ENCODE peak calls at places on chromosomes 2 and 18, in six cellular contexts. One of them, this sample, is unnamed.

GRCh38 chr2:72082021-72082739 is 65.5 kb downstream of the CYP26B1 start:
- DNase-seq in HepG2: no peak
- DNase-seq in H1: no peak
- DNase-seq in GM12878: no peak
- DNase-seq in HCT116: no peak
- DNase-seq in K562: no peak
- DNase-seq in this sample: no peak

GRCh38 chr2:212915121-212915782 is 236.2 kb downstream of the IKZF2 start:
- DNase-seq in K562: no peak
- DNase-seq in GM12878: no peak
- DNase-seq in HCT116: no peak
- DNase-seq in H1: no peak
- DNase-seq in HepG2: no peak
- DNase-seq in this sample: no peak

GRCh38 chr18:58336605-58337004 is 292.3 kb downstream of the ALPK2 start:
- DNase-seq in K562: no peak
- DNase-seq in HCT116: no peak
- DNase-seq in GM12878: no peak
- DNase-seq in HepG2: no peak
- DNase-seq in H1: no peak
- DNase-seq in this sample: no peak

GRCh38 chr2:8101614-8102277 is 580.1 kb upstream of the ID2 start:
- DNase-seq in K562: no peak
- DNase-seq in HCT116: no peak
- DNase-seq in H1: no peak
- DNase-seq in HepG2: no peak
- DNase-seq in GM12878: no peak
- DNase-seq in this sample: no peak

GRCh38 chr2:21281876-21282514 is 158.2 kb downstream of the TDRD15 start:
- DNase-seq in GM12878: no peak
- DNase-seq in H1: no peak
- DNase-seq in HCT116: no peak
- DNase-seq in K562: no peak
- DNase-seq in HepG2: no peak
- DNase-seq in this sample: no peak

GRCh38 chr2:44620189-44620990 is 258.6 kb downstream of the CAMKMT start:
- DNase-seq in K562: no peak
- DNase-seq in GM12878: no peak
- DNase-seq in HepG2: no peak
- DNase-seq in H1: no peak
- DNase-seq in HCT116: no peak
- DNase-seq in this sample: no peak

GRCh38 chr18:57004366-57005121 is 142.3 kb upstream of the BOD1L2 start:
- DNase-seq in H1: no peak
- DNase-seq in K562: no peak
- DNase-seq in HCT116: no peak
- DNase-seq in HepG2: peak; percentile 27
- DNase-seq in GM12878: peak; percentile 63
- DNase-seq in this sample: no peak

GRCh38 chr18:9876867-9877654 is 8.7 kb upstream of the TXNDC2 start:
- DNase-seq in K562: peak; percentile 98
- DNase-seq in GM12878: no peak
- DNase-seq in H1: no peak
- DNase-seq in HepG2: peak; percentile 30
- DNase-seq in HCT116: peak; percentile 40
- DNase-seq in this sample: no peak

GRCh38 chr2:37570773-37571570 is 100.5 kb downstream of the CDC42EP3 start:
- DNase-seq in HepG2: no peak
- DNase-seq in GM12878: peak; percentile 98
- DNase-seq in K562: peak; percentile 36
- DNase-seq in HCT116: no peak
- DNase-seq in H1: no peak
- DNase-seq in this sample: no peak

GRCh38 chr2:99861376-99861760 is 281.0 kb downstream of the AFF3 start:
- DNase-seq in H1: no peak
- DNase-seq in HCT116: no peak
- DNase-seq in K562: no peak
- DNase-seq in GM12878: no peak
- DNase-seq in HepG2: no peak
- DNase-seq in this sample: no peak

GRCh38 chr2:191010887-191011885 is 2.8 kb downstream of the STAT1 start:
- DNase-seq in HCT116: no peak
- DNase-seq in HepG2: no peak
- DNase-seq in H1: no peak
- DNase-seq in K562: no peak
- DNase-seq in GM12878: no peak
- DNase-seq in this sample: no peak

GRCh38 chr2:231467613-231468525 is 3.6 kb upstream of the NCL start:
- DNase-seq in H1: no peak
- DNase-seq in K562: no peak
- DNase-seq in HCT116: no peak
- DNase-seq in GM12878: no peak
- DNase-seq in HepG2: no peak
- DNase-seq in this sample: no peak

GRCh38 chr2:44170337-44170736 is 1.7 kb downstream of the PPM1B start:
- DNase-seq in GM12878: no peak
- DNase-seq in HepG2: peak; percentile 20
- DNase-seq in H1: no peak
- DNase-seq in HCT116: no peak
- DNase-seq in K562: no peak
- DNase-seq in this sample: no peak

GRCh38 chr2:230666885-230667712 is 45.5 kb upstream of the CAB39 start:
- DNase-seq in HCT116: no peak
- DNase-seq in K562: peak; percentile 55
- DNase-seq in H1: no peak
- DNase-seq in HepG2: no peak
- DNase-seq in GM12878: no peak
- DNase-seq in this sample: peak; percentile 25

GRCh38 chr2:29212009-29212408 is 96.8 kb downstream of the CLIP4 start:
- DNase-seq in H1: peak; percentile 38
- DNase-seq in HCT116: no peak
- DNase-seq in GM12878: no peak
- DNase-seq in HepG2: peak; percentile 39
- DNase-seq in K562: peak; percentile 3
- DNase-seq in this sample: no peak

GRCh38 chr2:209495855-209496585 is 72.2 kb downstream of the MAP2 start:
- DNase-seq in H1: no peak
- DNase-seq in HepG2: peak; percentile 86
- DNase-seq in HCT116: peak; percentile 88
- DNase-seq in GM12878: no peak
- DNase-seq in K562: no peak
- DNase-seq in this sample: no peak

GRCh38 chr2:46643951-46644350 is 164.6 kb downstream of the TMEM247 start:
- DNase-seq in HepG2: no peak
- DNase-seq in K562: no peak
- DNase-seq in H1: no peak
- DNase-seq in HCT116: no peak
- DNase-seq in GM12878: no peak
- DNase-seq in this sample: no peak

GRCh38 chr18:76721207-76721996 is 101.0 kb upstream of the ZNF236 start:
- DNase-seq in H1: no peak
- DNase-seq in GM12878: no peak
- DNase-seq in HCT116: no peak
- DNase-seq in K562: no peak
- DNase-seq in HepG2: no peak
- DNase-seq in this sample: no peak

GRCh38 chr18:75438891-75439290 is 11.4 kb upstream of the SMIM21 start:
- DNase-seq in GM12878: no peak
- DNase-seq in HepG2: no peak
- DNase-seq in H1: no peak
- DNase-seq in K562: no peak
- DNase-seq in HCT116: no peak
- DNase-seq in this sample: no peak

GRCh38 chr2:232278534-232278933 is 100.0 kb upstream of the ALPP start:
- DNase-seq in HepG2: no peak
- DNase-seq in HCT116: no peak
- DNase-seq in H1: no peak
- DNase-seq in K562: no peak
- DNase-seq in GM12878: no peak
- DNase-seq in this sample: no peak

GRCh38 chr2:101430161-101430560 is 42.9 kb upstream of the CREG2 start:
- DNase-seq in H1: no peak
- DNase-seq in HCT116: no peak
- DNase-seq in HepG2: no peak
- DNase-seq in K562: no peak
- DNase-seq in GM12878: no peak
- DNase-seq in this sample: no peak

GRCh38 chr2:127106998-127107621 is at the start of gene BIN1:
- DNase-seq in K562: peak; percentile 44
- DNase-seq in HepG2: peak; percentile 34
- DNase-seq in HCT116: peak; percentile 65
- DNase-seq in H1: peak; percentile 90
- DNase-seq in GM12878: no peak
- DNase-seq in this sample: no peak
- TF ChIP-seq ZNF274 in K562: no peak
- TF ChIP-seq ZNF274 in HepG2: no peak
- TF ChIP-seq ZNF274 in HCT116: no peak
- TF ChIP-seq ZNF274 in H1: no peak
- TF ChIP-seq ZNF274 in GM12878: no peak
- TF ChIP-seq ZNF274 in this sample: no peak

GRCh38 chr2:499726-500125 is 177.5 kb downstream of the TMEM18 start:
- DNase-seq in HepG2: no peak
- DNase-seq in K562: no peak
- DNase-seq in GM12878: no peak
- DNase-seq in HCT116: no peak
- DNase-seq in H1: peak; percentile 37
- DNase-seq in this sample: no peak
- H3K9ac ChIP-seq in HepG2: no peak overlapping the region
- H3K9ac ChIP-seq in K562: no peak overlapping the region
- H3K9ac ChIP-seq in GM12878: no peak overlapping the region
- H3K9ac ChIP-seq in HCT116: no peak overlapping the region
- H3K9ac ChIP-seq in H1: no peak overlapping the region
- H3K9ac ChIP-seq in this sample: no peak overlapping the region

GRCh38 chr2:80019571-80019970 is 285.0 kb downstream of the LRRTM1 start:
- DNase-seq in HepG2: no peak
- DNase-seq in HCT116: no peak
- DNase-seq in H1: no peak
- DNase-seq in K562: no peak
- DNase-seq in GM12878: no peak
- DNase-seq in this sample: no peak
- TF ChIP-seq ZNF274 in HepG2: no peak
- TF ChIP-seq ZNF274 in HCT116: no peak
- TF ChIP-seq ZNF274 in H1: no peak
- TF ChIP-seq ZNF274 in K562: no peak
- TF ChIP-seq ZNF274 in GM12878: no peak
- TF ChIP-seq ZNF274 in this sample: no peak

DNA sequence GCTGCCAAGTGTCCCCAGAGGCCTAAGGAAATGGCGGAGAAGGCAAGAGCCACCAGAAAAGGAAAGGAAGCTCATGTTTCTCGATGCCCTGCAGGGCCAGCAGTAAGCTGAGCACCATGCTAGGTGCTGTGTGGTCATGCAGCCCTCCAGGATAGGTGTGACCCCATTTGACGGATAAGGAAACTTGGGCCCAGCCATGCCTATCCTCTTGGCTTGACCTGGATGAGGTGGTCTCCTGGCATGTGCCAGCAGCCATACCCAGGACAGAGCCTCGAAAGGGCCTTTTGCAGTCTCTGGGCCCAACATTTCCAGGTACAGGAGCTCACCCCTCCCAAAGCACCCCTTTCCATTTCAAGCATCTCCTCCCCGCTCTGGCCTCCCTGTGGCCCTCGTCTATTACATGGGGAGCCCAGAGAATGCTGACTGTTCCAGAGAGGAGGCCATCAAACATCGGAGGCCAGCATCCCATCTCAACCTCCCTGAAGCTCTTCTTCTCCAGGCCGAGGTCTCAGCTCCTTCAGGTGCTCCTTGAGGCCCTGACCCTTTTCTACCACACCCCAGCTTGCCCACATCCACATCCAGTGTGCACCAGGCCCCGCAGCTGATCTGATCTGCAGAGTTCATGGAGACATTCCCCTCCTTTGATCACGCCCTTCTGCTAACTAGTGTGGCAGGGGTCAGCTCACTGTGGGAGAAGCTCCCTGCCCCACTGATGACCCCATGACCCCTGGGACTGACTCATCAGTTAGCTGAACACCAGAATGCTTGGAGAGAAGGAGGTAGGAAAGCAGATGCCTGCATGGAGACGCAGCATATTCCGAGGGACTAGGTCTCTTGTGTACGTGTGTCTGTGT is 208.4 kb downstream of the TNS1 start:
- DNase-seq in HCT116: no peak
- DNase-seq in H1: peak; percentile 32
- DNase-seq in GM12878: no peak
- DNase-seq in K562: peak; percentile 27
- DNase-seq in HepG2: peak; percentile 62
- DNase-seq in this sample: no peak
- H3K9ac ChIP-seq in HCT116: no peak overlapping the region
- H3K9ac ChIP-seq in H1: no peak overlapping the region
- H3K9ac ChIP-seq in GM12878: no peak overlapping the region
- H3K9ac ChIP-seq in K562: no peak overlapping the region
- H3K9ac ChIP-seq in HepG2: no peak overlapping the region
- H3K9ac ChIP-seq in this sample: no peak overlapping the region

GRCh38 chr2:109473006-109473380 is 140.8 kb downstream of the SEPTIN10 start:
- DNase-seq in HepG2: no peak
- DNase-seq in GM12878: no peak
- DNase-seq in K562: no peak
- DNase-seq in H1: no peak
- DNase-seq in HCT116: no peak
- DNase-seq in this sample: peak; percentile 39
- TF ChIP-seq ZNF274 in HepG2: no peak
- TF ChIP-seq ZNF274 in GM12878: no peak
- TF ChIP-seq ZNF274 in K562: no peak
- TF ChIP-seq ZNF274 in H1: no peak
- TF ChIP-seq ZNF274 in HCT116: no peak
- TF ChIP-seq ZNF274 in this sample: no peak

GRCh38 chr2:5693288-5694015 is 1.3 kb downstream of the SOX11 start:
- DNase-seq in H1: peak; percentile 60
- DNase-seq in HCT116: no peak
- DNase-seq in K562: no peak
- DNase-seq in GM12878: no peak
- DNase-seq in HepG2: no peak
- DNase-seq in this sample: no peak
- H3K9ac ChIP-seq in H1: peak overlapping the region; percentile 80
- H3K9ac ChIP-seq in HCT116: no peak overlapping the region
- H3K9ac ChIP-seq in K562: no peak overlapping the region
- H3K9ac ChIP-seq in GM12878: no peak overlapping the region
- H3K9ac ChIP-seq in HepG2: no peak overlapping the region
- H3K9ac ChIP-seq in this sample: peak overlapping the region; percentile 92

This sample was measured in NT2/D1.